ENCODE peak calls at places on chromosomes 1 and 21, in seven cellular contexts. T is A549; M is hepatocyte; K is effector memory CD4-positive, alpha-beta T cell; N is CD4-positive, alpha-beta memory T cell; Q is body of pancreas; P is tibial nerve. F is an unnamed sample.

GRCh38 chr1:157439318-157439954 is 112.9 kb downstream of the FCRL5 start:
- DNase-seq in T (no peak), M (peak), K (no peak), N (no peak), Q (no peak), P (no peak), F (no peak)

GRCh38 chr21:42685036-42685435 is 31.6 kb downstream of the PDE9A start:
- DNase-seq in T (no peak), M (no peak), K (no peak), N (no peak), Q (no peak), P (no peak), F (no peak)

GRCh38 chr1:41366428-41367101 is 5.3 kb downstream of the FOXO6 start:
- DNase-seq in T (no peak), M (peak), K (peak), N (peak), Q (no peak), P (no peak), F (no peak)

GRCh38 chr1:50368179-50369007 is 54.9 kb downstream of the DMRTA2 start:
- DNase-seq in T (peak), M (peak), K (peak), N (peak), Q (peak), P (peak), F (peak)

GRCh38 chr1:85406887-85407593 is 57.9 kb downstream of the DDAH1 start:
- DNase-seq in T (peak), M (peak), K (no peak), N (no peak), Q (peak), P (peak), F (no peak)

GRCh38 chr1:211518330-211519289 is 26.6 kb upstream of the RD3 start:
- DNase-seq in T (no peak), M (no peak), K (no peak), N (no peak), Q (no peak), P (no peak), F (no peak)

GRCh38 chr1:41192456-41193188 is 49.5 kb downstream of the SCMH1 start:
- DNase-seq in T (no peak), M (no peak), K (no peak), N (no peak), Q (no peak), P (no peak), F (no peak)

GRCh38 chr1:89221341-89221740 is 22.6 kb upstream of the GBP4 start:
- DNase-seq in T (no peak), M (no peak), K (no peak), N (no peak), Q (no peak), P (no peak), F (no peak)

GRCh38 chr1:86409416-86410021 is 13.4 kb upstream of the ODF2L start:
- DNase-seq in T (no peak), M (peak), K (no peak), N (no peak), Q (no peak), P (no peak), F (peak)

GRCh38 chr1:232630894-232631195 is 912 bp upstream of the SIPA1L2 start:
- DNase-seq in T (no peak), M (no peak), K (no peak), N (no peak), Q (no peak), P (no peak), F (no peak)

GRCh38 chr1:93817819-93818569 is 61.0 kb downstream of the DNTTIP2 start:
- DNase-seq in T (no peak), M (no peak), K (peak), N (peak), Q (peak), P (no peak), F (peak)

GRCh38 chr1:223482766-223483165 is 89.6 kb downstream of the CCDC185 start:
- DNase-seq in T (no peak), M (no peak), K (no peak), N (no peak), Q (no peak), P (no peak), F (no peak)

GRCh38 chr1:89166705-89167104 is 9.1 kb downstream of the GBP7 start:
- DNase-seq in T (no peak), M (no peak), K (no peak), N (no peak), Q (no peak), P (no peak), F (no peak)

GRCh38 chr1:180255538-180256352 is 25.7 kb downstream of the LHX4 start:
- DNase-seq in T (no peak), M (no peak), K (no peak), N (no peak), Q (no peak), P (no peak), F (no peak)

GRCh38 chr1:46289976-46290375 is 13.4 kb downstream of the LRRC41 start:
- DNase-seq in T (no peak), M (no peak), K (no peak), N (no peak), Q (no peak), P (no peak), F (no peak)

GRCh38 chr1:228472655-228473054 is 14.5 kb upstream of the RNF187 start:
- DNase-seq in T (no peak), M (no peak), K (no peak), N (no peak), Q (no peak), P (no peak), F (no peak)

GRCh38 chr1:64748222-64748621 is 3.3 kb downstream of the RAVER2 start:
- DNase-seq in T (no peak), M (no peak), K (no peak), N (no peak), Q (no peak), P (no peak), F (no peak)

GRCh38 chr1:83929184-83929583 is 69.7 kb downstream of the TTLL7 start:
- DNase-seq in T (no peak), M (no peak), K (no peak), N (no peak), Q (no peak), P (peak), F (no peak)

GRCh38 chr1:38818706-38819439 is 40.7 kb downstream of the RRAGC start:
- DNase-seq in T (no peak), M (peak), K (no peak), N (no peak), Q (no peak), P (no peak), F (no peak)

GRCh38 chr1:50103615-50104081 is 5.1 kb upstream of the ELAVL4 start:
- DNase-seq in T (no peak), M (no peak), K (no peak), N (no peak), Q (no peak), P (no peak), F (no peak)

GRCh38 chr1:68375919-68376318 is 73.8 kb downstream of the RPE65 start:
- DNase-seq in T (no peak), M (no peak), K (no peak), N (no peak), Q (no peak), P (no peak), F (no peak)

GRCh38 chr1:44652445-44653106 is 21.7 kb downstream of the TMEM53 start:
- DNase-seq in T (peak), M (peak), K (peak), N (peak), Q (peak), P (peak), F (peak)

GRCh38 chr1:85663382-85663781 is 44.9 kb downstream of the ZNHIT6 start:
- DNase-seq in T (no peak), M (no peak), K (no peak), N (no peak), Q (no peak), P (no peak), F (no peak)

GRCh38 chr1:147079400-147080012 is 92.8 kb downstream of the PRKAB2 start:
- DNase-seq in T (no peak), M (no peak), K (no peak), N (peak), Q (no peak), P (no peak), F (no peak)
- H3K4me3 ChIP-seq in T (no peak), M (no peak), K (peak), N (no peak), Q (no peak), P (no peak), F (no peak)

GRCh38 chr1:47996060-47996405 is 1.2 kb downstream of the TRABD2B start:
- DNase-seq in T (no peak), M (no peak), K (no peak), N (no peak), Q (no peak), P (no peak), F (no peak)

GRCh38 chr1:47998396-47998990 is 1.3 kb upstream of the TRABD2B start:
- DNase-seq in T (no peak), M (no peak), K (no peak), N (no peak), Q (no peak), P (no peak), F (no peak)

GRCh38 chr1:47997289-47998200 is at the start of gene TRABD2B:
- DNase-seq in T (peak), M (peak), K (peak), N (peak), Q (peak), P (peak), F (peak)

GRCh38 chr1:47995306-47996050 is 1.7 kb downstream of the TRABD2B start:
- DNase-seq in T (no peak), M (no peak), K (no peak), N (no peak), Q (no peak), P (no peak), F (no peak)

DNA sequence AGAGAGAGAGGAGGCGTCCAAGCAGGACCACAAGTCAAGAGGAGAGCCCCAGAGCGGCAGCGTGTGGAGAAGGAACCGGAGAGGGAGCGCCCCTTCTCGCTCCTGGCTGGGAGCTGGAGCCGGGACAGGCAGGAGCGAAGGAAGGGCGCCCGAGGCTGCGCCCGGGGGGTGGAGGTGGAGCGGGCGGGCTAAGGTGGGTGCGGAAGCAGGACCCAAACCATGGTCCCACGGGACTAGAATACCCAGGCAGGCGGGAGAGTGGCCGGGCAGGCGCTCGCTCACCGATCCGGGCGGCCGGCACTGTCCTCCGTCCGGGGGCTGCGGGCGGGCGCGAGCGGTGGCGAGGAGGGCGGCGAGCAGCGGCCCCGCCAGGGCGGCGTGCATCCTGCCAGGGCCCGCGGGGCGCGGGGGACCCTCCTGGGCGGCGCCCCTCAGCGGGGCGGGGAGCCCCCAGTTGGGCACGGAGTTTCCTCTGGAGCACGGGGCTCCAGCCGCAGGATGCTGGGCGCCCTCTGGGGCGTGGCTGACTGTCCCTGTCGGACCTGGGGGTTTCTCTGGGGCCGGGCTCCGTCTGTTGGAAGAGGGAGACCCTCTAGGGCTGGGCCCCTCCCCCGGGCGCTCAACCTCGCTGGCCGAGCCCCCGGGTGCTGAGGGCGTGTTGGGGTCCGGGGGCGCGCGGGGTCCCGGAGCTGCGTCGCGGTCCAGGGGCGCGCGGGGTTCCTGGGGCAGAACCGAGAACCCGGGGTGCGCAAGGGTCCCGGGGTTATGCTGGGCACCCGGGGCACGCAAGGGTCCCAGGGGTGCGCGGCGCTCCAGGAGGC is 569 bp downstream of the TRABD2B start:
- DNase-seq in T (peak), M (peak), K (no peak), N (no peak), Q (peak), P (no peak), F (no peak)
- H3K4me3 ChIP-seq in T (peak), M (peak), K (no peak), N (no peak), Q (peak), P (peak), F (peak)

GRCh38 chr1:19466112-19466561 is 19.2 kb downstream of the CAPZB start:
- DNase-seq in T (no peak), M (no peak), K (no peak), N (no peak), Q (no peak), P (no peak), F (no peak)

GRCh38 chr1:19467199-19468187 is 17.8 kb downstream of the CAPZB start:
- DNase-seq in T (no peak), M (peak), K (no peak), N (no peak), Q (no peak), P (no peak), F (no peak)

GRCh38 chr1:19469004-19469403 is 16.3 kb downstream of the CAPZB start:
- DNase-seq in T (no peak), M (no peak), K (no peak), N (no peak), Q (no peak), P (no peak), F (no peak)

GRCh38 chr1:19465650-19466049 is 19.7 kb downstream of the CAPZB start:
- DNase-seq in T (no peak), M (no peak), K (no peak), N (no peak), Q (no peak), P (no peak), F (no peak)

DNA sequence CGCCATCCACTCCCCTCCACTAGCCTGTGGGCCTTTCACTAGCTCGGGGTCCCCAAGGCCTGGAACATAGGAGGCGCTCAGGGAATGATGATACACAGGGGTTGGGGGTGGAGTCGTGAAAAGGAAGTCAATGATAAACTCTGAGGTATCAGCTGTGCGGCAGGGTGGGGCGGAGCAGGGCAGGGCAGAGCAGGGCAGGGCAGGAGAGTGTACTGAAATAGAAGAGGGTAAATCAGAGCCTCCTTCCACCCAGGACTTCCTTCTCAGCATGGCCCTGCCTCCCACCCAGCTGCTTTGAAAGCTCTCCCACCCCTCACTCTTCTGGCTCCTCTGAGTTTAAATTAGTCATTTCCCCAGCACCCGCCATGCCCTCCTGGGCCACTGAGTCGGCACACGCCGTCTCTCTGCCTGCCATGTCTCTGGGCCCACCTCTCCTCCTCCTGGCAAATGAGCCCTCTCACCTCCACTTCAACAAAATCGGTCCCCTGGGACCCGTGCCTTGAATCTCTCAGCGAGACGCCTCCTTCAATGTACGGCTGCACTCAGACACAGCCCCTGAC is 16.9 kb downstream of the CAPZB start:
- DNase-seq in T (peak), M (peak), K (peak), N (peak), Q (peak), P (no peak), F (peak)
- H3K4me3 ChIP-seq in T (no peak), M (no peak), K (no peak), N (peak), Q (no peak), P (no peak), F (no peak)

DNA sequence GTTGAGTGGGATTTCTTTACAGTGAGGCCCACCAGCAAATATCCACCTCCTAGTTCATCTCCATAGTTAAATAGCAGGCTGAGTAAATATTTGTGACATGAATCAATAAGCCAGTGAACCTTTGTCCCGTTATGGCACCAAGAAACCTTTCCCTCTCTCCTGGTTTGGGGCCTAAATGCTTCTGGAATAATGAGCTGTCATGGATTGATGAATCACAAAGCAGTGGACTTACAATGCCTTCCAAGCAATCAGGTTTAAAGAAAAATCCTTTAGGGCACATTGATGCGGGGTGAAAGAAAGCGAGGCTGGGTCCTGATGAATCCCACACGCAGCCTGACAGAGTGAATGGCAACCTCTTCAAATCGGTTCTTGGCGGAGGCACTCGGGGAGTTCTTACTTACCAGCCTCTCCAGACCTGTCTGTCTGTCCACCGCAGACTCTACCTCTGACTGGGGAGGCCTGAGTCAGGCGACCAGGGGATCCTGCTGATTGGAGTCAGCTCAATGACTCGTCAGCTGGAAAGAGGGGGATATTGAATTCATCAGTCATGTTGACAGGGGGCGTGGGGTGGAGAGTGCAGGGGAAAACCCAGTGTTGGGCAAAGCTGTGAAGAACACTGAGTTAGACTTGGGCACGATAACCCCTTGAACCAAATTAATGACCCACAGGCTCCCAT is 247.3 kb downstream of the PLPP3 start:
- DNase-seq in T (peak), M (peak), K (no peak), N (no peak), Q (peak), P (no peak), F (no peak)
- H3K4me3 ChIP-seq in T (no peak), M (no peak), K (no peak), N (no peak), Q (no peak), P (no peak), F (no peak)

DNA sequence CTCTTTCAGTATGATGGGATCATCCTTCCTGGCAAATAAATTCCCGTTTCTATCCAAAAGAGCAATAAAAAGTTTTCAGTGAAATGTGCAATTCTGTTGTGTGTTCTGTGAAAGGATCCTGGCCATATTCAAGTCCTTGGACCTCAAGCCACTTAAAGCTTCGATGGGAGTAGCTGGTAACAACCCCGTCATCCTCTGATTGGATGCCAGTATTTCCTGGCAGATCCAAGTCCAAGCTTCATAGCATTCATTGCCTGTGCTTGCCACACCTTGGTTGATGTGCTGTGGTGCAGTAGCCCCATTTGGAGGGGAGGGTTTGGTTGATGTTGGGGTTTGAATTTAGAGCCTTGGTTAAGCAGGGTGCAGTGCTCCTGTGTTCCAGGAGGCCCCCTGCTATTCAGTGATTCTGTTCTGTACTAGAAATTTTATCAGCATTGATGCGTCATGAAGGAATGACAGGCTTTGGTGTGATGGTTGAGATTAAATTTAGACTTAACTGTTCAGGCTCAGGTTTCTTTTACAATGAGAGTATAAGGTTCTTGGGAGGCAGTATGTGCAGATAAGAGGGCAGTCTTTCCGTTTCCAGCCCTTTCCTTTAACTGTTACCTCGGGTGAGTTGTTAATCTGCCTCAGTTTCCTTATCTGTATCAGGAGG is 4.9 kb downstream of the RPL11 start:
- DNase-seq in T (no peak), M (no peak), K (no peak), N (no peak), Q (no peak), P (no peak), F (no peak)
- H3K4me3 ChIP-seq in T (no peak), M (no peak), K (no peak), N (no peak), Q (no peak), P (no peak), F (no peak)

GRCh38 chr1:79714664-79715063 is 708.1 kb upstream of the ADGRL4 start:
- DNase-seq in T (no peak), M (no peak), K (no peak), N (no peak), Q (no peak), P (no peak), F (no peak)

GRCh38 chr1:79705218-79705617 is 698.7 kb upstream of the ADGRL4 start:
- DNase-seq in T (no peak), M (no peak), K (no peak), N (no peak), Q (no peak), P (no peak), F (no peak)

GRCh38 chr1:79704067-79704466 is 697.5 kb upstream of the ADGRL4 start:
- DNase-seq in T (no peak), M (no peak), K (no peak), N (no peak), Q (no peak), P (no peak), F (no peak)

GRCh38 chr1:79711001-79711431 is 704.5 kb upstream of the ADGRL4 start:
- DNase-seq in T (no peak), M (peak), K (no peak), N (no peak), Q (no peak), P (no peak), F (no peak)

GRCh38 chr1:79708646-79709237 is 702.2 kb upstream of the ADGRL4 start:
- DNase-seq in T (no peak), M (no peak), K (no peak), N (no peak), Q (no peak), P (no peak), F (no peak)
- H3K4me3 ChIP-seq in T (no peak), M (no peak), K (no peak), N (no peak), Q (no peak), P (no peak), F (no peak)

DNA sequence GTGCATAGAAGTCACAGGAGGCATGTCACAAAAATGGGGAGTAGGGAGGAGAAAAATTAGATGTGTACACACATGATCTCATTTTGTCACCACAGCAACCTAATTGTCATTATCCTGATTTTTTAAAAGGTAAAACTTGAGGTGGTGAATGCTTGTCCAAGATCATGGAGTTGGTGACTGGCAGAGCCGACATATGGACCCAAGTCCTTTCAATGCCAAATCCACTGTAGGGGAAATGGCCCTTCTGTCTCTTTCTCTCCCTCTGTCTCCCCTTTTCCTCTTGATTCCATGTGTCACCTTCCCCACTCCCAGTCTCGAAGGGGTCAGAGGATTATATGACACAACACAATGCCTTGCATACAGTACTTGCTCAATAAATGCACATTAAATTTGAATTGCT is 65.7 kb upstream of the JUN start:
- DNase-seq in T (no peak), M (no peak), K (no peak), N (no peak), Q (no peak), P (no peak), F (no peak)
- H3K4me3 ChIP-seq in T (no peak), M (no peak), K (no peak), N (no peak), Q (no peak), P (no peak), F (no peak)

GRCh38 chr1:204152310-204153044 is 633 bp upstream of the ETNK2 start:
- DNase-seq in T (no peak), M (no peak), K (no peak), N (no peak), Q (no peak), P (peak), F (no peak)
- H3K4me3 ChIP-seq in T (peak), M (peak), K (peak), N (no peak), Q (no peak), P (peak), F (peak)

F was measured in left lung.